ENCODE peak calls at places on chromosomes 6 and 20, in nine cellular contexts. N, D, Q, W, C, V, H, S and Y are unnamed samples.

GRCh38 chr6:46781478-46782378 is 11.5 kb upstream of the MEP1A start:
- DNase-seq in S (no peak), N (peak), D (peak), C (peak), Q (no peak), V (peak), H (peak), W (no peak), Y (peak)

GRCh38 chr6:105272783-105273182 is 93.0 kb upstream of the POPDC3 start:
- DNase-seq in C (no peak), D (no peak), W (no peak), Q (peak), V (peak), N (no peak), H (no peak), S (no peak), Y (no peak)

GRCh38 chr20:25984933-25985332 is 288.3 kb upstream of the ZNF337 start:
- DNase-seq in D (peak), V (peak), N (no peak), H (no peak), Q (peak), W (peak), C (peak), S (peak), Y (no peak)

GRCh38 chr6:72554203-72554564 is 67.7 kb upstream of the KCNQ5 start:
- DNase-seq in W (no peak), Q (no peak), S (no peak), H (no peak), C (no peak), V (no peak), N (no peak), D (no peak), Y (no peak)

GRCh38 chr6:7058250-7058923 is 49.4 kb upstream of the RREB1 start:
- DNase-seq in Q (peak), W (no peak), N (no peak), H (peak), C (peak), S (no peak), D (peak), V (peak), Y (no peak)

GRCh38 chr6:55277628-55278003 is 49.7 kb upstream of the GFRAL start:
- DNase-seq in S (no peak), V (no peak), N (no peak), H (no peak), Q (no peak), W (no peak), C (no peak), D (no peak), Y (no peak)

GRCh38 chr6:128997880-128998279 is 114.9 kb downstream of the LAMA2 start:
- DNase-seq in C (no peak), V (no peak), W (no peak), N (no peak), S (no peak), H (no peak), D (no peak), Q (no peak), Y (no peak)

GRCh38 chr6:14015964-14016363 is 91.2 kb downstream of the RNF182 start:
- DNase-seq in C (no peak), D (no peak), S (no peak), Q (no peak), W (no peak), H (no peak), N (no peak), V (no peak), Y (no peak)

GRCh38 chr6:161319231-161319630 is 45.4 kb upstream of the AGPAT4 start:
- DNase-seq in V (no peak), D (no peak), S (no peak), N (no peak), C (no peak), W (no peak), H (no peak), Q (no peak), Y (no peak)

GRCh38 chr20:32227316-32227715 is 19.6 kb downstream of the POFUT1 start:
- DNase-seq in S (no peak), N (no peak), W (no peak), D (no peak), H (no peak), C (no peak), Q (no peak), V (no peak), Y (no peak)

GRCh38 chr6:51618563-51618962 is 468.9 kb downstream of the PKHD1 start:
- DNase-seq in V (no peak), W (no peak), C (no peak), Q (no peak), N (no peak), S (no peak), D (no peak), H (no peak), Y (no peak)

GRCh38 chr6:13924949-13925881 is at the start of gene RNF182:
- DNase-seq in V (peak), C (no peak), D (no peak), N (peak), H (no peak), Q (no peak), W (no peak), S (peak), Y (peak)

GRCh38 chr6:148455225-148455624 is 112.6 kb downstream of the SASH1 start:
- DNase-seq in S (no peak), Q (no peak), V (peak), W (no peak), D (no peak), N (no peak), H (no peak), C (no peak), Y (no peak)

GRCh38 chr6:150142657-150143501 is at the start of gene PPP1R14C:
- DNase-seq in V (no peak), S (no peak), D (no peak), N (peak), H (no peak), Q (peak), W (peak), C (no peak), Y (no peak)

GRCh38 chr6:5532941-5533340 is 271.6 kb downstream of the FARS2 start:
- DNase-seq in D (no peak), H (no peak), N (no peak), S (no peak), W (no peak), V (no peak), Q (no peak), C (no peak), Y (no peak)

GRCh38 chr20:4869290-4870193 is 131.8 kb downstream of the SLC23A2 start:
- DNase-seq in V (peak), W (no peak), S (no peak), N (peak), C (no peak), Q (no peak), D (no peak), H (no peak), Y (no peak)

GRCh38 chr20:48052492-48052870 is 267.2 kb upstream of the SULF2 start:
- DNase-seq in D (peak), H (no peak), Q (no peak), C (peak), S (no peak), W (no peak), V (no peak), N (peak), Y (no peak)

GRCh38 chr6:125325586-125325985 is 23.8 kb upstream of the HDDC2 start:
- DNase-seq in H (no peak), C (no peak), S (no peak), V (no peak), D (no peak), Q (no peak), W (no peak), N (no peak), Y (no peak)